ENCODE peak calls at places on chromosomes 7 and 10, in six cellular contexts. C is left ventricle myocardium inferior, Q is epithelial cell of esophagus, P is GM23338, S is spleen, K is adrenal gland. F is an unnamed sample.

GRCh38 chr7:39451901-39452300 is 114.3 kb upstream of the YAE1 start:
- DNase-seq in K (no peak), C (no peak), Q (no peak), S (no peak), P (no peak), F (no peak)

GRCh38 chr10:11150255-11150731 is 132.6 kb downstream of the CELF2 start:
- DNase-seq in P (no peak), Q (no peak), C (no peak), K (no peak), S (no peak), F (no peak)

GRCh38 chr7:495326-495725 is 24.3 kb downstream of the PDGFA start:
- DNase-seq in C (peak; percentile 10), P (no peak), Q (no peak), S (peak; percentile 55), K (no peak), F (no peak)

GRCh38 chr10:67779455-67780205 is 58.4 kb downstream of the DNAJC12 start:
- DNase-seq in Q (peak; percentile 84), S (no peak), K (peak; percentile 68), P (peak; percentile 86), C (no peak), F (peak; percentile 36)

GRCh38 chr7:84245831-84246230 is 51.2 kb upstream of the SEMA3A start:
- DNase-seq in Q (peak; percentile 36), C (no peak), K (no peak), P (peak; percentile 49), S (peak; percentile 54), F (no peak)

GRCh38 chr10:114856544-114857287 is 35.1 kb downstream of the FHIP2A start:
- DNase-seq in K (no peak), C (no peak), S (no peak), P (no peak), Q (peak; percentile 67), F (no peak)

GRCh38 chr10:5411941-5412276 is 448 bp upstream of the NET1 start:
- DNase-seq in S (no peak), P (no peak), K (no peak), C (no peak), Q (no peak), F (no peak)

GRCh38 chr7:84637568-84638338 is 443.2 kb upstream of the SEMA3A start:
- DNase-seq in P (peak; percentile 74), S (peak; percentile 47), K (no peak), C (no peak), Q (peak; percentile 81), F (no peak)

GRCh38 chr10:43931308-43931930 is 282.7 kb upstream of the ZNF32 start:
- DNase-seq in S (no peak), C (no peak), Q (no peak), K (no peak), P (no peak), F (no peak)

GRCh38 chr10:69051303-69051702 is 36.6 kb upstream of the SRGN start:
- DNase-seq in Q (no peak), C (no peak), K (peak; percentile 49), S (peak; percentile 82), P (no peak), F (peak; percentile 37)

DNA sequence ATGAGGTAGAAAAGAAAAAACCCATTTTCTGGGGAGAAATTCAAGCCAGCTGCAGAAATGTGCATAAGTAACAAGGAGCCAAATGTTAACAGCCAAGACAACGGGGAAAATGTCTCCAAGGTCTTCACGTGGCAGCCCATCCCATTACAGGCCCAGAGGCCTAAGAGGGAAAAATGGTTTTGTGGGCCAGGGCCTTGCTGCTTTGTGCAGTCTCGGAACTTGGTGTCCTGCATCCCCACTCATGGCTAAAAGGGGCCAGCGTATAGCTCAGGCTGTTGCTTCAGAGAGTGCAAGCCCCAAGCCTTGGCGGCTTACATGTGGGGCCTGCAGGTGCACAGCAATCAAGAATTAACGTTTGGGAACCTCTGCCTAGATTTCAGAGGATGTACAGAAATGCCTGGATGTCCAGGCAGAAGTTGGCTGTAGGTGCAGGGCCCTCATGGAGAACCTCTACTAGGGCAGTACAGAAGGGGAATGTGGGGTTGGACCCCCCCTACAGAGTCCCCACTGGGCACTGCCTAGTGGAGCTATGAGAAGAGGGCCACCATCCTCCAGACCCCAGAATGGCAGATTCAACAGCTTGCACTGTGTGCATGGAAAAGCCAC is 9.0 kb downstream of the ORC5 start:
- DNase-seq in K (no peak), Q (no peak), S (no peak), C (no peak), P (no peak), F (no peak)
- TF ChIP-seq CTCF in K (no peak), Q (no peak), S (no peak), C (no peak), P (no peak), F (no peak)

GRCh38 chr10:89206402-89207180 is 526 bp downstream of the CH25H start:
- DNase-seq in S (peak; percentile 85), P (peak; percentile 54), K (peak; percentile 28), C (peak; percentile 18), Q (peak; percentile 8), F (no peak)
- H3K4me3 ChIP-seq in S (peak overlapping the region; percentile 47), P (peak overlapping the region; percentile 74), K (no peak overlapping the region), C (peak overlapping the region; percentile 63), Q (peak overlapping the region; percentile 45), F (peak overlapping the region; percentile 83)

GRCh38 chr10:32960022-32960421 is 2.0 kb upstream of the ITGB1 start:
- DNase-seq in S (peak; percentile 61), C (no peak), Q (no peak), K (no peak), P (no peak), F (no peak)

GRCh38 chr10:32961343-32961891 is 3.4 kb upstream of the ITGB1 start:
- DNase-seq in P (no peak), C (no peak), K (no peak), S (no peak), Q (no peak), F (no peak)

GRCh38 chr10:32963102-32963501 is 5.1 kb upstream of the ITGB1 start:
- DNase-seq in P (no peak), S (no peak), Q (peak; percentile 81), C (no peak), K (no peak), F (no peak)

GRCh38 chr10:32962541-32962940 is 4.5 kb upstream of the ITGB1 start:
- DNase-seq in Q (no peak), C (no peak), K (no peak), S (no peak), P (no peak), F (no peak)

DNA sequence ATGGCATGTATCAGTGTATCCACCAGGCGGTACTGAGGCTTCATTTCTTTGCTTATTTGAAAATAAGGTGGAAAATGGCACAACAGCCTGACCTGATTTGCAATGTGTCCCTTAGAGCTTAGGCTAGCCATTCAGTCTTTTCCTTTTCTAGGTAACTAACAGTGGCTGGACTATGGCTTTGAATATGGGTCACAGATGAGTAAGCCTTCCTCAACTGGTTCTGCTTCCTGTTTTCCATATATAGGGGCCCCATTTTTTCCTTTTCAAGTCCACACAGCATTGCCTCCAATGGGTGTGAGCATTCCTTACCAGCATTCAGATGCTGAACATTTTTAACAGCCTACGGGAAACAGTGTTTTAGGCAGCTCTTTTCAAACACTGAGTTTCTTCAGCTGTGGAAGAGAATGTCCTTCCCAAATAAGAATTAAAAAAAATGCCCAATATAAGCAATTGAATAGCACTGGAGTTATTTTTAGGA is 3.9 kb upstream of the ITGB1 start:
- DNase-seq in Q (peak; percentile 90), P (peak; percentile 74), C (no peak), S (no peak), K (no peak), F (no peak)
- TF ChIP-seq CTCF in Q (peak; percentile 42), P (no peak), C (peak; percentile 20), S (no peak), K (peak; percentile 18), F (no peak)

GRCh38 chr10:132988988-132989387 is 46.6 kb upstream of the CFAP46 start:
- DNase-seq in P (no peak), Q (no peak), K (no peak), S (peak; percentile 40), C (no peak), F (no peak)

GRCh38 chr10:132989476-132990415 is 47.4 kb upstream of the CFAP46 start:
- DNase-seq in C (no peak), K (no peak), S (peak; percentile 58), Q (no peak), P (no peak), F (no peak)

GRCh38 chr10:132986576-132986975 is 44.2 kb upstream of the CFAP46 start:
- DNase-seq in S (peak; percentile 72), K (no peak), P (no peak), C (no peak), Q (no peak), F (no peak)

GRCh38 chr10:132986978-132987377 is 44.6 kb upstream of the CFAP46 start:
- DNase-seq in S (peak; percentile 12), P (no peak), K (no peak), Q (no peak), C (no peak), F (no peak)

GRCh38 chr10:132987671-132988571 is 45.6 kb upstream of the CFAP46 start:
- DNase-seq in C (no peak), S (peak; percentile 64), Q (no peak), K (no peak), P (no peak), F (no peak)
- H3K4me3 ChIP-seq in C (no peak overlapping the region), S (no peak overlapping the region), Q (no peak overlapping the region), K (no peak overlapping the region), P (no peak overlapping the region), F (no peak overlapping the region)

GRCh38 chr7:115099906-115100305 is 178.0 kb downstream of the MDFIC start:
- DNase-seq in C (no peak), K (no peak), Q (peak; percentile 76), P (no peak), S (no peak), F (no peak)

GRCh38 chr7:115094163-115094562 is 172.3 kb downstream of the MDFIC start:
- DNase-seq in C (no peak), K (no peak), S (no peak), Q (peak; percentile 22), P (no peak), F (no peak)

GRCh38 chr7:115101199-115101598 is 179.3 kb downstream of the MDFIC start:
- DNase-seq in Q (no peak), P (no peak), K (no peak), S (no peak), C (no peak), F (no peak)

GRCh38 chr7:115097175-115097671 is 175.3 kb downstream of the MDFIC start:
- DNase-seq in P (peak; percentile 33), Q (peak; percentile 76), C (no peak), K (no peak), S (no peak), F (no peak)

DNA sequence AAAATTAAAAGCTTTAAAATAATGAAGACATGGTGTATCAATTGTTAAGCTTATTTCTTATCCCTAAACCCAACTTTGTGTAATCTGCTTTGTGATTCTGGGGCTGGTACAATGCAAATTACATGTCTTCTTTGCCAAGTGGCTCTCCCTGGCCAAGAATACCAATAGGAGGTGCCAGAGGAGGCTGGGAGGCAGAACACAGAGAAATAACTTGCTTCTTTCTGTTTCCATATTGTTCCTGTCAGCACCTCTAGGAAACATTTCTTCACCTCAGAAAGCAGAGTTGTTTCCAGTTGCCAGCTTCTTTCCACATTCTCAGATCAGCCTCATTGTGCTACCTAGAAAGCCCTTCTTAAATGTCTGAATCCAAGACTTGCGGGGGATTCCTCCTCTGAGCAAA is 174.4 kb downstream of the MDFIC start:
- DNase-seq in K (no peak), C (no peak), Q (no peak), P (peak; percentile 3), S (no peak), F (no peak)
- TF ChIP-seq CTCF in K (no peak), C (no peak), Q (peak; percentile 14), P (peak; percentile 10), S (no peak), F (no peak)

F was measured in gastrocnemius medialis.